ENCODE peak calls at places on chromosome 11, in six cellular contexts. One of them, this sample, is unnamed. For H3K36me3, the result is how much of the 10 kb centered on the place peaks cover.

GRCh38 chr11:94553938-94554337 is 10.2 kb downstream of the FUT4 start:
- DNase-seq in body of pancreas: peak
- DNase-seq in mammary epithelial cell: peak
- DNase-seq in upper lobe of right lung: no peak
- DNase-seq in K562: peak
- DNase-seq in lower lobe of right lung: no peak
- DNase-seq in this sample: no peak

GRCh38 chr11:28834877-28835276 is 726.7 kb downstream of the METTL15 start:
- DNase-seq in upper lobe of right lung: no peak
- DNase-seq in K562: no peak
- DNase-seq in body of pancreas: no peak
- DNase-seq in lower lobe of right lung: no peak
- DNase-seq in mammary epithelial cell: peak
- DNase-seq in this sample: peak

GRCh38 chr11:3146612-3147256 is 18.4 kb downstream of the OSBPL5 start:
- DNase-seq in body of pancreas: no peak
- DNase-seq in lower lobe of right lung: no peak
- DNase-seq in mammary epithelial cell: no peak
- DNase-seq in K562: no peak
- DNase-seq in upper lobe of right lung: no peak
- DNase-seq in this sample: no peak

GRCh38 chr11:104333977-104334376 is 170.0 kb upstream of the PDGFD start:
- DNase-seq in upper lobe of right lung: no peak
- DNase-seq in lower lobe of right lung: no peak
- DNase-seq in mammary epithelial cell: no peak
- DNase-seq in K562: peak
- DNase-seq in body of pancreas: no peak
- DNase-seq in this sample: peak

GRCh38 chr11:43393765-43394355 is 35.1 kb downstream of the TTC17 start:
- DNase-seq in upper lobe of right lung: no peak
- DNase-seq in lower lobe of right lung: no peak
- DNase-seq in mammary epithelial cell: no peak
- DNase-seq in K562: peak
- DNase-seq in body of pancreas: peak
- DNase-seq in this sample: no peak

GRCh38 chr11:119473226-119473625 is 50.3 kb upstream of the THY1 start:
- DNase-seq in body of pancreas: no peak
- DNase-seq in K562: no peak
- DNase-seq in upper lobe of right lung: no peak
- DNase-seq in lower lobe of right lung: no peak
- DNase-seq in mammary epithelial cell: no peak
- DNase-seq in this sample: no peak

GRCh38 chr11:2450321-2451041 is 5.7 kb downstream of the KCNQ1 start:
- DNase-seq in lower lobe of right lung: peak
- DNase-seq in K562: no peak
- DNase-seq in body of pancreas: no peak
- DNase-seq in mammary epithelial cell: no peak
- DNase-seq in upper lobe of right lung: peak
- DNase-seq in this sample: no peak

GRCh38 chr11:2585566-2586090 is 114.2 kb downstream of the KCNQ1OT1 start:
- DNase-seq in body of pancreas: peak
- DNase-seq in mammary epithelial cell: no peak
- DNase-seq in upper lobe of right lung: peak
- DNase-seq in lower lobe of right lung: no peak
- DNase-seq in K562: no peak
- DNase-seq in this sample: no peak

GRCh38 chr11:131880279-131880678 is 509.9 kb downstream of the NTM start:
- DNase-seq in mammary epithelial cell: no peak
- DNase-seq in upper lobe of right lung: no peak
- DNase-seq in body of pancreas: no peak
- DNase-seq in K562: no peak
- DNase-seq in lower lobe of right lung: no peak
- DNase-seq in this sample: peak

GRCh38 chr11:118790357-118791014 is 478 bp downstream of the DDX6 start:
- DNase-seq in mammary epithelial cell: peak
- DNase-seq in lower lobe of right lung: peak
- DNase-seq in upper lobe of right lung: no peak
- DNase-seq in body of pancreas: peak
- DNase-seq in K562: peak
- DNase-seq in this sample: peak

GRCh38 chr11:62433553-62434301 is 14.9 kb downstream of the SCGB1A1 start:
- DNase-seq in lower lobe of right lung: no peak
- DNase-seq in mammary epithelial cell: no peak
- DNase-seq in K562: no peak
- DNase-seq in body of pancreas: peak
- DNase-seq in upper lobe of right lung: no peak
- DNase-seq in this sample: no peak

GRCh38 chr11:10683429-10683828 is 10.1 kb downstream of the IRAG1 start:
- DNase-seq in lower lobe of right lung: no peak
- DNase-seq in mammary epithelial cell: no peak
- DNase-seq in body of pancreas: no peak
- DNase-seq in upper lobe of right lung: no peak
- DNase-seq in K562: no peak
- DNase-seq in this sample: no peak

GRCh38 chr11:92211576-92212167 is 12.9 kb upstream of the FAT3 start:
- DNase-seq in K562: no peak
- DNase-seq in upper lobe of right lung: no peak
- DNase-seq in body of pancreas: peak
- DNase-seq in mammary epithelial cell: peak
- DNase-seq in lower lobe of right lung: no peak
- DNase-seq in this sample: peak

GRCh38 chr11:2525166-2525861 is 80.5 kb downstream of the KCNQ1 start:
- DNase-seq in upper lobe of right lung: peak
- DNase-seq in lower lobe of right lung: peak
- DNase-seq in mammary epithelial cell: no peak
- DNase-seq in body of pancreas: peak
- DNase-seq in K562: no peak
- DNase-seq in this sample: peak

GRCh38 chr11:72144807-72145565 is 9.5 kb downstream of the FOLR3 start:
- DNase-seq in body of pancreas: no peak
- DNase-seq in lower lobe of right lung: no peak
- DNase-seq in K562: no peak
- DNase-seq in upper lobe of right lung: no peak
- DNase-seq in mammary epithelial cell: peak
- DNase-seq in this sample: no peak

GRCh38 chr11:64655901-64656601 is 65.0 kb downstream of the SLC22A12 start:
- DNase-seq in upper lobe of right lung: no peak
- DNase-seq in lower lobe of right lung: no peak
- DNase-seq in K562: no peak
- DNase-seq in mammary epithelial cell: peak
- DNase-seq in body of pancreas: no peak
- DNase-seq in this sample: peak

GRCh38 chr11:134438533-134438932 is 26.5 kb upstream of the B3GAT1 start:
- DNase-seq in mammary epithelial cell: no peak
- DNase-seq in K562: no peak
- DNase-seq in lower lobe of right lung: no peak
- DNase-seq in upper lobe of right lung: no peak
- DNase-seq in body of pancreas: no peak
- DNase-seq in this sample: no peak

GRCh38 chr11:113163291-113164030 is 150.9 kb upstream of the TTC12 start:
- DNase-seq in upper lobe of right lung: no peak
- DNase-seq in lower lobe of right lung: no peak
- DNase-seq in K562: no peak
- DNase-seq in mammary epithelial cell: no peak
- DNase-seq in body of pancreas: no peak
- DNase-seq in this sample: no peak

GRCh38 chr11:2401436-2401984 is 960 bp downstream of the TSSC4 start:
- DNase-seq in mammary epithelial cell: no peak
- DNase-seq in lower lobe of right lung: no peak
- DNase-seq in upper lobe of right lung: no peak
- DNase-seq in K562: peak
- DNase-seq in body of pancreas: no peak
- DNase-seq in this sample: no peak

GRCh38 chr11:30128269-30128932 is 102.4 kb upstream of the FSHB start:
- DNase-seq in body of pancreas: peak
- DNase-seq in lower lobe of right lung: no peak
- DNase-seq in mammary epithelial cell: peak
- DNase-seq in K562: peak
- DNase-seq in upper lobe of right lung: no peak
- DNase-seq in this sample: no peak

GRCh38 chr11:47765086-47765485 is 2.1 kb downstream of the FNBP4 start:
- DNase-seq in body of pancreas: no peak
- DNase-seq in upper lobe of right lung: no peak
- DNase-seq in mammary epithelial cell: no peak
- DNase-seq in K562: no peak
- DNase-seq in lower lobe of right lung: no peak
- DNase-seq in this sample: no peak

GRCh38 chr11:102007567-102008437 is 39.4 kb upstream of the CFAP300 start:
- DNase-seq in body of pancreas: no peak
- DNase-seq in upper lobe of right lung: no peak
- DNase-seq in K562: peak
- DNase-seq in mammary epithelial cell: peak
- DNase-seq in lower lobe of right lung: no peak
- DNase-seq in this sample: no peak

GRCh38 chr11:124075841-124076571 is 34.9 kb upstream of the OR10G7 start:
- DNase-seq in K562: no peak
- DNase-seq in upper lobe of right lung: peak
- DNase-seq in lower lobe of right lung: peak
- DNase-seq in mammary epithelial cell: no peak
- DNase-seq in body of pancreas: peak
- DNase-seq in this sample: peak

DNA sequence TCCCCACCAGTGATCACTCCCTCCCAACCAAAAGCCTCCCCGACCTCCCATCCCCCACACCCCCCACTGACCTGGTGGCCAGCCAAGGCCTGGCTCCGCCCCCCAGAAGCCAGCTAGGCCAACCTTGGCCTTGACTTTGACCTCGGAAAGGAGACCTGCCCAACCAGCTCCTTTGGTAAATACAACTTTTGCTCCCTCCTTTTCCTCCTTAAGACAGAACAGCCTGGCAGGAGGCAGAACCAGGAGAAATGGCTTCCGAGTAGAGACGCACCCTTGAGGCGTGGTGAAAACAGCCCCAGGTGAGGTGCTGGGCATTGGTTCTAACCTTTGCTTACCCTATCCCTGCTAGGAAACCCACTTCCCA is 27.0 kb downstream of the PLEKHA7 start:
- DNase-seq in K562: peak
- DNase-seq in lower lobe of right lung: no peak
- DNase-seq in upper lobe of right lung: no peak
- DNase-seq in mammary epithelial cell: no peak
- DNase-seq in body of pancreas: peak
- DNase-seq in this sample: peak
- H3K4me3 ChIP-seq in K562: no peak
- H3K4me3 ChIP-seq in lower lobe of right lung: no peak
- H3K4me3 ChIP-seq in upper lobe of right lung: no peak
- H3K4me3 ChIP-seq in mammary epithelial cell: no peak
- H3K4me3 ChIP-seq in body of pancreas: no peak
- H3K4me3 ChIP-seq in this sample: no peak

GRCh38 chr11:17802491-17802890 is 67.9 kb downstream of the KCNC1 start:
- DNase-seq in body of pancreas: no peak
- DNase-seq in lower lobe of right lung: no peak
- DNase-seq in upper lobe of right lung: no peak
- DNase-seq in mammary epithelial cell: no peak
- DNase-seq in K562: no peak
- DNase-seq in this sample: peak
- H3K36me3 ChIP-seq in body of pancreas: under half
- H3K36me3 ChIP-seq in lower lobe of right lung: under half
- H3K36me3 ChIP-seq in upper lobe of right lung: under half
- H3K36me3 ChIP-seq in mammary epithelial cell: under half
- H3K36me3 ChIP-seq in K562: under half
- H3K36me3 ChIP-seq in this sample: under half

GRCh38 chr11:17020831-17021230 is 6.6 kb upstream of the PLEKHA7 start:
- DNase-seq in upper lobe of right lung: no peak
- DNase-seq in lower lobe of right lung: no peak
- DNase-seq in body of pancreas: no peak
- DNase-seq in mammary epithelial cell: no peak
- DNase-seq in K562: no peak
- DNase-seq in this sample: no peak
- TF ChIP-seq CTCF in upper lobe of right lung: no peak
- TF ChIP-seq CTCF in lower lobe of right lung: no peak
- TF ChIP-seq CTCF in body of pancreas: no peak
- TF ChIP-seq CTCF in mammary epithelial cell: no peak
- TF ChIP-seq CTCF in K562: no peak
- TF ChIP-seq CTCF in this sample: no peak

GRCh38 chr11:111301004-111301839 is 2.9 kb downstream of the POU2AF3 start:
- DNase-seq in K562: no peak
- DNase-seq in body of pancreas: peak
- DNase-seq in upper lobe of right lung: no peak
- DNase-seq in lower lobe of right lung: no peak
- DNase-seq in mammary epithelial cell: no peak
- DNase-seq in this sample: no peak

GRCh38 chr11:111300569-111300968 is 2.2 kb downstream of the POU2AF3 start:
- DNase-seq in body of pancreas: no peak
- DNase-seq in lower lobe of right lung: no peak
- DNase-seq in mammary epithelial cell: no peak
- DNase-seq in K562: no peak
- DNase-seq in upper lobe of right lung: no peak
- DNase-seq in this sample: no peak

GRCh38 chr11:111298466-111299110 is at the start of gene POU2AF3:
- DNase-seq in upper lobe of right lung: no peak
- DNase-seq in body of pancreas: no peak
- DNase-seq in K562: no peak
- DNase-seq in mammary epithelial cell: no peak
- DNase-seq in lower lobe of right lung: peak
- DNase-seq in this sample: no peak

GRCh38 chr11:111297696-111298095 is 650 bp upstream of the POU2AF3 start:
- DNase-seq in upper lobe of right lung: no peak
- DNase-seq in lower lobe of right lung: no peak
- DNase-seq in body of pancreas: no peak
- DNase-seq in K562: no peak
- DNase-seq in mammary epithelial cell: no peak
- DNase-seq in this sample: no peak

DNA sequence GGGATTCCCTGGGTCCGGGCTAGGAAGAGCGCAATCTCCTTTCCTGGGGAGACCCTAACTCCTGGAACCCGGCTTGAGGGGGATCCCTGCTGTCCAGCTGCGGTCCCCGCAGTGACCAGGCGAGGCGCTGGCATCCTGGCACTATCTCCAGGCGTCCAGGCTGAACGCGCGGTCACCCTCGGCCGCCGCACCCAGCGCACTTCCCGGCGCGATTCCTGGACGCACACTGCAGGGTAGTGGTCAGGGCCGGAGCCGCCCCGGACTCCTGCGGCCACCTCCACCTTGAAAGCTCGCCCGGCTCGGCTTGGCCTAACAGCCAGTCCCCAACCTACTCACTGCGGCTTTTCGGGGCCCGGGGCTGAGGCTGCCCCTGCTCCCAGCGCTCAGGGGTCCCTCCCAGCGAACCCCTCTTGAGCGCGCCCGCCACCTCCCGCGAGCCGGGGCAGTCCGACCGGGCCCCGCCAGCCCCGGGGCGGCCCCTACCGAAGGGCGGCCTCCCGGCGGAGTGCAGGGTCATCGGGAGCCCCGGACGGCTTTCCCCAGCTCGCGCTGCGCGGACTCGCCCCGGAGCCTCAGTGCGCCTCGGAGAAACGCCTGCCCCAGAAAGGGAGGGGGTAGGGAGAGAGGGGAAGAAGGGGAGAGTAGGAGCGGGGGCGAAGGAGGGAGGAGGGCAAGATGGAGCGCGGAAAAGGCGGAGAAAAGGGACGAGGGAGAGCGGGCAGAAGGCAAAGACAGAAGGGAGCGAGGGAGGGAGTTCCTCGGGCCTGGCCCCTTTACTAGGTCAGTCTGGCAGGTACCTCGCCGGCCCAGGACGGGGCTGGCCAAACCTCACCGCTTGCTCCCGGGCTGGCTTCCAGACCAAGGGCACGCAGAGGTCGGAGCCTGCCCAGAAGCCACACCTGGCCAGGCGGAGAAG is 1.0 kb downstream of the POU2AF3 start:
- DNase-seq in K562: no peak
- DNase-seq in upper lobe of right lung: peak
- DNase-seq in lower lobe of right lung: peak
- DNase-seq in mammary epithelial cell: peak
- DNase-seq in body of pancreas: peak
- DNase-seq in this sample: peak
- H3K4me3 ChIP-seq in K562: no peak
- H3K4me3 ChIP-seq in upper lobe of right lung: peak
- H3K4me3 ChIP-seq in lower lobe of right lung: peak
- H3K4me3 ChIP-seq in mammary epithelial cell: peak
- H3K4me3 ChIP-seq in body of pancreas: peak
- H3K4me3 ChIP-seq in this sample: peak

GRCh38 chr11:121057922-121058321 is 34.0 kb downstream of the TBCEL start:
- DNase-seq in mammary epithelial cell: no peak
- DNase-seq in body of pancreas: no peak
- DNase-seq in upper lobe of right lung: no peak
- DNase-seq in K562: no peak
- DNase-seq in lower lobe of right lung: no peak
- DNase-seq in this sample: no peak
- H3K36me3 ChIP-seq in mammary epithelial cell: under half
- H3K36me3 ChIP-seq in body of pancreas: under half
- H3K36me3 ChIP-seq in upper lobe of right lung: half or more
- H3K36me3 ChIP-seq in K562: under half
- H3K36me3 ChIP-seq in lower lobe of right lung: half or more
- H3K36me3 ChIP-seq in this sample: under half